ENCODE peak calls at places on chromosomes 1 and 21, in five cellular contexts. One of them, this sample, is unnamed.

GRCh38 chr1:145942405-145942804 is 15.1 kb upstream of the RBM8A start:
- DNase-seq in AG08395: no peak
- DNase-seq in NCI-H345: no peak
- DNase-seq in stimulated activated CD8-positive, alpha-beta memory T cell treated with anti-CD3 and anti-CD28 coated beads, Interleukin-2, amount 100 ng/mL, for 48 hours: no peak
- DNase-seq in T-helper 1 cell: no peak
- DNase-seq in this sample: no peak

GRCh38 chr1:204340137-204340536 is 19.6 kb downstream of the PLEKHA6 start:
- DNase-seq in stimulated activated CD8-positive, alpha-beta memory T cell treated with anti-CD3 and anti-CD28 coated beads, Interleukin-2, amount 100 ng/mL, for 48 hours: no peak
- DNase-seq in T-helper 1 cell: no peak
- DNase-seq in AG08395: no peak
- DNase-seq in NCI-H345: peak
- DNase-seq in this sample: no peak

GRCh38 chr1:242524571-242525359 is at the start of gene PLD5:
- DNase-seq in AG08395: no peak
- DNase-seq in NCI-H345: peak
- DNase-seq in stimulated activated CD8-positive, alpha-beta memory T cell treated with anti-CD3 and anti-CD28 coated beads, Interleukin-2, amount 100 ng/mL, for 48 hours: no peak
- DNase-seq in T-helper 1 cell: no peak
- DNase-seq in this sample: peak

GRCh38 chr1:67532452-67533216 is 102.4 kb upstream of the SERBP1 start:
- DNase-seq in T-helper 1 cell: no peak
- DNase-seq in AG08395: peak
- DNase-seq in stimulated activated CD8-positive, alpha-beta memory T cell treated with anti-CD3 and anti-CD28 coated beads, Interleukin-2, amount 100 ng/mL, for 48 hours: no peak
- DNase-seq in NCI-H345: peak
- DNase-seq in this sample: peak

GRCh38 chr1:186722711-186723309 is 42.6 kb upstream of the PTGS2 start:
- DNase-seq in T-helper 1 cell: no peak
- DNase-seq in AG08395: peak
- DNase-seq in NCI-H345: peak
- DNase-seq in stimulated activated CD8-positive, alpha-beta memory T cell treated with anti-CD3 and anti-CD28 coated beads, Interleukin-2, amount 100 ng/mL, for 48 hours: no peak
- DNase-seq in this sample: peak

GRCh38 chr1:154198756-154199562 is 7.1 kb upstream of the TPM3 start:
- DNase-seq in NCI-H345: peak
- DNase-seq in T-helper 1 cell: peak
- DNase-seq in AG08395: peak
- DNase-seq in stimulated activated CD8-positive, alpha-beta memory T cell treated with anti-CD3 and anti-CD28 coated beads, Interleukin-2, amount 100 ng/mL, for 48 hours: no peak
- DNase-seq in this sample: peak

GRCh38 chr1:53578358-53578757 is 119.2 kb downstream of the DMRTB1 start:
- DNase-seq in AG08395: no peak
- DNase-seq in T-helper 1 cell: no peak
- DNase-seq in stimulated activated CD8-positive, alpha-beta memory T cell treated with anti-CD3 and anti-CD28 coated beads, Interleukin-2, amount 100 ng/mL, for 48 hours: no peak
- DNase-seq in NCI-H345: no peak
- DNase-seq in this sample: no peak

GRCh38 chr1:30284728-30285460 is 438.5 kb downstream of the MATN1 start:
- DNase-seq in NCI-H345: no peak
- DNase-seq in AG08395: no peak
- DNase-seq in stimulated activated CD8-positive, alpha-beta memory T cell treated with anti-CD3 and anti-CD28 coated beads, Interleukin-2, amount 100 ng/mL, for 48 hours: no peak
- DNase-seq in T-helper 1 cell: no peak
- DNase-seq in this sample: no peak

GRCh38 chr1:162168261-162168660 is 98.8 kb downstream of the NOS1AP start:
- DNase-seq in T-helper 1 cell: no peak
- DNase-seq in AG08395: no peak
- DNase-seq in stimulated activated CD8-positive, alpha-beta memory T cell treated with anti-CD3 and anti-CD28 coated beads, Interleukin-2, amount 100 ng/mL, for 48 hours: no peak
- DNase-seq in NCI-H345: peak
- DNase-seq in this sample: no peak

GRCh38 chr1:56456426-56457101 is 122.8 kb downstream of the PLPP3 start:
- DNase-seq in NCI-H345: no peak
- DNase-seq in T-helper 1 cell: no peak
- DNase-seq in stimulated activated CD8-positive, alpha-beta memory T cell treated with anti-CD3 and anti-CD28 coated beads, Interleukin-2, amount 100 ng/mL, for 48 hours: no peak
- DNase-seq in AG08395: peak
- DNase-seq in this sample: peak

GRCh38 chr1:201143726-201144635 is 10.3 kb downstream of the TMEM9 start:
- DNase-seq in T-helper 1 cell: no peak
- DNase-seq in NCI-H345: no peak
- DNase-seq in stimulated activated CD8-positive, alpha-beta memory T cell treated with anti-CD3 and anti-CD28 coated beads, Interleukin-2, amount 100 ng/mL, for 48 hours: no peak
- DNase-seq in AG08395: no peak
- DNase-seq in this sample: no peak

GRCh38 chr1:38287547-38287946 is 241.0 kb upstream of the POU3F1 start:
- DNase-seq in AG08395: no peak
- DNase-seq in stimulated activated CD8-positive, alpha-beta memory T cell treated with anti-CD3 and anti-CD28 coated beads, Interleukin-2, amount 100 ng/mL, for 48 hours: no peak
- DNase-seq in T-helper 1 cell: no peak
- DNase-seq in NCI-H345: no peak
- DNase-seq in this sample: no peak

GRCh38 chr1:77655431-77655974 is 27.0 kb downstream of the ZZZ3 start:
- DNase-seq in AG08395: no peak
- DNase-seq in NCI-H345: peak
- DNase-seq in T-helper 1 cell: no peak
- DNase-seq in stimulated activated CD8-positive, alpha-beta memory T cell treated with anti-CD3 and anti-CD28 coated beads, Interleukin-2, amount 100 ng/mL, for 48 hours: no peak
- DNase-seq in this sample: no peak

GRCh38 chr21:41610042-41610839 is 102.3 kb upstream of the TMPRSS2 start:
- DNase-seq in AG08395: peak
- DNase-seq in NCI-H345: peak
- DNase-seq in T-helper 1 cell: no peak
- DNase-seq in stimulated activated CD8-positive, alpha-beta memory T cell treated with anti-CD3 and anti-CD28 coated beads, Interleukin-2, amount 100 ng/mL, for 48 hours: no peak
- DNase-seq in this sample: no peak

GRCh38 chr1:151728151-151728711 is 6.9 kb downstream of the RIIAD1 start:
- DNase-seq in T-helper 1 cell: no peak
- DNase-seq in NCI-H345: no peak
- DNase-seq in stimulated activated CD8-positive, alpha-beta memory T cell treated with anti-CD3 and anti-CD28 coated beads, Interleukin-2, amount 100 ng/mL, for 48 hours: no peak
- DNase-seq in AG08395: peak
- DNase-seq in this sample: peak

GRCh38 chr1:84406209-84406917 is 8.1 kb downstream of the DNASE2B start:
- DNase-seq in stimulated activated CD8-positive, alpha-beta memory T cell treated with anti-CD3 and anti-CD28 coated beads, Interleukin-2, amount 100 ng/mL, for 48 hours: no peak
- DNase-seq in T-helper 1 cell: no peak
- DNase-seq in NCI-H345: no peak
- DNase-seq in AG08395: peak
- DNase-seq in this sample: no peak

GRCh38 chr1:234969630-234970370 is 158.8 kb downstream of the TOMM20 start:
- DNase-seq in stimulated activated CD8-positive, alpha-beta memory T cell treated with anti-CD3 and anti-CD28 coated beads, Interleukin-2, amount 100 ng/mL, for 48 hours: no peak
- DNase-seq in AG08395: peak
- DNase-seq in NCI-H345: peak
- DNase-seq in T-helper 1 cell: no peak
- DNase-seq in this sample: peak

GRCh38 chr1:15923241-15923640 is 52.7 kb downstream of the ZBTB17 start:
- DNase-seq in NCI-H345: no peak
- DNase-seq in stimulated activated CD8-positive, alpha-beta memory T cell treated with anti-CD3 and anti-CD28 coated beads, Interleukin-2, amount 100 ng/mL, for 48 hours: no peak
- DNase-seq in T-helper 1 cell: no peak
- DNase-seq in AG08395: no peak
- DNase-seq in this sample: no peak

GRCh38 chr1:19765623-19766022 is 34.1 kb downstream of the TMCO4 start:
- DNase-seq in T-helper 1 cell: no peak
- DNase-seq in stimulated activated CD8-positive, alpha-beta memory T cell treated with anti-CD3 and anti-CD28 coated beads, Interleukin-2, amount 100 ng/mL, for 48 hours: peak
- DNase-seq in AG08395: peak
- DNase-seq in NCI-H345: no peak
- DNase-seq in this sample: no peak